ENCODE peak calls at places on chromosomes 12 and 14, in four cellular contexts. D is prostate gland, J is heart right ventricle, N is endothelial cell. S is an unnamed sample.

GRCh38 chr14:36856095-36856878 is 194.6 kb downstream of the PAX9 start:
- DNase-seq in N (no peak), D (peak; percentile 40), J (no peak), S (no peak)

GRCh38 chr12:90335561-90335960 is 619.4 kb downstream of the CCER1 start:
- DNase-seq in J (no peak), N (no peak), D (no peak), S (no peak)

GRCh38 chr12:27696293-27696652 is at the start of gene REP15:
- DNase-seq in D (no peak), J (no peak), N (no peak), S (no peak)

GRCh38 chr14:41986726-41987125 is 380.1 kb downstream of the LRFN5 start:
- DNase-seq in J (no peak), D (no peak), N (no peak), S (no peak)

GRCh38 chr12:103944964-103945363 is 14.8 kb downstream of the HSP90B1 start:
- DNase-seq in N (no peak), J (no peak), D (no peak), S (no peak)

GRCh38 chr12:128726866-128727265 is 96.9 kb downstream of the SLC15A4 start:
- DNase-seq in N (no peak), J (no peak), D (no peak), S (no peak)

GRCh38 chr12:31588976-31589375 is 2.0 kb downstream of the DENND5B start:
- DNase-seq in D (no peak), J (no peak), N (no peak), S (no peak)

GRCh38 chr12:79689041-79689476 is 1.7 kb downstream of the PAWR start:
- DNase-seq in N (no peak), D (no peak), J (no peak), S (no peak)

GRCh38 chr12:70691018-70691672 is 53.9 kb upstream of the PTPRB start:
- DNase-seq in J (no peak), N (no peak), D (no peak), S (no peak)

GRCh38 chr14:59268011-59268410 is 79.5 kb downstream of the DAAM1 start:
- DNase-seq in D (no peak), J (no peak), N (no peak), S (no peak)

GRCh38 chr12:6919588-6919987 is 5.2 kb downstream of the ENO2 start:
- DNase-seq in D (no peak), N (no peak), J (no peak), S (no peak)

GRCh38 chr12:106633451-106633823 is 50.6 kb downstream of the RFX4 start:
- DNase-seq in D (no peak), J (no peak), N (no peak), S (no peak)

GRCh38 chr12:31122481-31122880 is 48.8 kb downstream of the DDX11 start:
- DNase-seq in N (no peak), J (no peak), D (no peak), S (no peak)

GRCh38 chr14:68892961-68893360 is 86.1 kb downstream of the ACTN1 start:
- DNase-seq in D (no peak), N (no peak), J (no peak), S (no peak)

GRCh38 chr14:38291681-38292459 is 36.0 kb upstream of the CLEC14A start:
- DNase-seq in J (no peak), N (no peak), D (no peak), S (no peak)

GRCh38 chr12:62319058-62319457 is 58.9 kb downstream of the USP15 start:
- DNase-seq in N (no peak), J (no peak), D (no peak), S (no peak)

GRCh38 chr14:35386673-35387125 is 17.9 kb downstream of the NFKBIA start:
- DNase-seq in J (no peak), D (peak; percentile 55), N (no peak), S (no peak)

GRCh38 chr12:34397591-34398365 is 375.5 kb downstream of the ALG10 start:
- DNase-seq in D (peak; percentile 3), J (peak; percentile 2), N (peak; percentile 1), S (no peak)

GRCh38 chr12:5417500-5417899 is 14.4 kb upstream of the NTF3 start:
- DNase-seq in D (no peak), J (no peak), N (no peak), S (no peak)

GRCh38 chr12:40691913-40692616 is at the start of gene CNTN1:
- DNase-seq in D (peak; percentile 46), N (peak; percentile 77), J (no peak), S (peak; percentile 83)

GRCh38 chr12:82593901-82594396 is 92.8 kb upstream of the TMTC2 start:
- DNase-seq in J (no peak), N (no peak), D (no peak), S (no peak)

GRCh38 chr12:120183211-120183631 is 11.3 kb downstream of the GCN1 start:
- DNase-seq in D (no peak), N (no peak), J (no peak), S (no peak)

GRCh38 chr12:43852744-43853143 is 16.9 kb downstream of the TMEM117 start:
- DNase-seq in J (no peak), N (no peak), D (no peak), S (no peak)

GRCh38 chr12:93818488-93819047 is 141.4 kb downstream of the CRADD start:
- DNase-seq in N (no peak), J (peak; percentile 36), D (no peak), S (no peak)

GRCh38 chr12:2170376-2170775 is 117.6 kb downstream of the CACNA1C start:
- DNase-seq in N (no peak), J (no peak), D (no peak), S (no peak)

GRCh38 chr12:124040286-124040685 is 67.3 kb downstream of the ZNF664 start:
- DNase-seq in J (no peak), N (no peak), D (no peak), S (no peak)

GRCh38 chr12:50057896-50058670 is 687 bp downstream of the ASIC1 start:
- DNase-seq in J (no peak), D (no peak), N (no peak), S (no peak)

GRCh38 chr12:14843425-14843887 is at the start of gene ART4:
- DNase-seq in J (peak; percentile 63), N (peak; percentile 5), D (no peak), S (no peak)

GRCh38 chr14:76937181-76938091 is 91.1 kb downstream of the IRF2BPL start:
- DNase-seq in D (no peak), J (peak; percentile 56), N (no peak), S (peak; percentile 49)

GRCh38 chr14:46352876-46353275 is 298.7 kb downstream of the RPL10L start:
- DNase-seq in D (no peak), J (no peak), N (no peak), S (no peak)

GRCh38 chr12:126608607-126609175 is 1543.5 kb downstream of the AACS start:
- DNase-seq in N (no peak), J (no peak), D (no peak), S (no peak)

GRCh38 chr12:80053048-80053790 is 46.1 kb upstream of the OTOGL start:
- DNase-seq in D (peak; percentile 56), N (no peak), J (peak; percentile 58), S (no peak)

GRCh38 chr14:94390372-94391086 is 2.1 kb upstream of the SERPINA1 start:
- DNase-seq in N (no peak), D (peak; percentile 30), J (peak; percentile 60), S (no peak)

GRCh38 chr14:95525999-95526398 is 8.9 kb upstream of the GLRX5 start:
- DNase-seq in J (no peak), D (no peak), N (no peak), S (no peak)

GRCh38 chr14:95523051-95523817 is 6.8 kb upstream of the SYNE3 start:
- DNase-seq in D (no peak), N (no peak), J (no peak), S (no peak)

GRCh38 chr14:95523818-95524448 is 7.5 kb upstream of the SYNE3 start:
- DNase-seq in J (no peak), D (no peak), N (no peak), S (no peak)

GRCh38 chr14:95526483-95527391 is 8.1 kb upstream of the GLRX5 start:
- DNase-seq in J (no peak), N (no peak), D (no peak), S (no peak)

DNA sequence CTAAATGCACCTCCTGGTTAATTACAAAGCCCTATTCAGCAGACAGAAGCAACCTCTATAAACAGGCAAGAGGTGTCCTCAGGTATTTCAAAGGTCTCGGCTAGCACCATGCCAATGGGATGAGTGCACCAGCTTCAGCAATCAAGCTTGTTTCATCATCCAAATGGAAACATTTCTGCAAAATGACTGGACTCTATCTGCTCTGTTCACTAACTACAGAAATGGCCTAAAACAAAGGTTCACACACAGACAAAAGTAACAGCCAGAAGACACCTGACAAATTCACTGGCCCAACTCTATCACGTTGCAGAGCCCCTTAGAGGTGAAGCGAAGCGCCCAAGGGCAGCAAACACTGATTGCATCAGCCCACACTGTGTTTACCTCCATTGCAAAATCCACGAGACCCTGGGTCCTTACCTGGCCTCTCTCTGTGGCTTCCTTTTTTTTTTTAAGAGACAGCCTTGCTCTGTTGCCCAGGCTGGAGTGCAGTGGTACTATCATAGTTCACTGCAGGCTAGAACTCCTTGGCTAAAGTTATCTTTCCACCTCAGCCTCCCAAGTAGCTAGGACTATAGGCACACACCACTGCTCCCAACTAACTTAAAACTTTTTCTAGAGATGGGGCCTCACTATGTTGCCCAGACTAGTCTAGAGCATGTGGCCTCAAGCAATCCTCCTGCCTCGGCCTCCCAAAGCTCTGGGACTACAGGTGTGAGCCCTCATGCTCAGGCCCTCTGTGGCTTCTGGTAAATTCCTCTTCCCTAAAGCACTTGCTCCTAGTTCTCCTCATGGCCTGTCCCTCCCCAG is 8.5 kb upstream of the SYNE3 start:
- DNase-seq in N (no peak), J (no peak), D (no peak), S (no peak)
- TF ChIP-seq CTCF in N (no peak), J (no peak), D (no peak), S (no peak)

DNA sequence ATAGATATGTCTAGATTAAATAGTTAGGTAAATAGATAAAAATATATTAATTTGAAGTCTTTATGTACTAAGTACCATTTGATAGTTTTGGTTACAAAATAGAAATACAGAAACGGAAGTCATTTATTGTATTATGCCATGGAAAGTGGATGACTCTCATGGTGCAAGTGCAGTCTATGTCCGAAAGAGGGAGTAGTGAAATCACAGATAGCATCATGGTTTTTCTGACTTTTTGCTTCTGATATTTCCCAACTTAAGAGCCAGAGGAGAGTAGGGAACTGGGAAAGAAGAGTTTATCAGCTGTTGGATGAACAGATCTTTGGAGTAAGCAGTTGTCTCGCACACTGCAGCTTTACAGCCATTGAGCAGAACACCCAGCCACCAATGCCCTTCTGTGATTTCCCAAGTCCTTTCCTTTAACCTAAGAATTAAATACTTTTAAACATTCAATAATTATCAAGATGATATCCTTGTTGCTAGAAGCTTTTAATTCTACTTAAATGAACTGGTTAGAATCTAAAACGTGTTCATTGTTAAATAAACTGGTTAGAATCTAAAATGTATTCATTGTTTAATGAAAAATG is 18.4 kb upstream of the SRGAP1 start:
- DNase-seq in D (no peak), N (no peak), J (no peak), S (no peak)
- TF ChIP-seq CTCF in D (peak; percentile 67), N (peak; percentile 83), J (peak; percentile 79), S (peak; percentile 84)

DNA sequence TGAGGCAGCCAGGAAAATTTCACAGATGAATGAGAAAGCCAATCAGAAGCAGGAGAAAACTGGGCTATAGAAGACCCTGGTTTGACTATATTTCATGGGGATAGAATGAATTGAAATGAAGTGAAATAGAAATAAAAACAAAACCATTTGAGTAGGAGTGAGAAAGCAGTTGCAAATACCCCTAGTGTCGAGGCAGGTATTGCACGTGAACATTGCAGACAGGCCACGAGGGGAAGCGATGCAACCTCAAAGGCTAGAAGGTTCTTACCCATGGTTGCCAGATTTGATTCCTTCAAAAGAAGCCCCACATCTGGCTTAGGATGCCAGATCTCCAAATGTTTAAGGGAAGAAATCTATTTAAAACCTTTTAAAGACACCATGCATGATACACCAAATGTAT is 648.9 kb downstream of the VRK1 start:
- DNase-seq in N (no peak), J (no peak), D (no peak), S (no peak)
- TF ChIP-seq CTCF in N (no peak), J (no peak), D (no peak), S (no peak)

GRCh38 chr14:73344304-73344703 is 107.0 kb downstream of the PAPLN start:
- DNase-seq in N (no peak), D (no peak), J (no peak), S (no peak)
- TF ChIP-seq CTCF in N (no peak), D (no peak), J (no peak), S (no peak)

S was measured in nephron progenitor cell.